ENCODE peak calls at places on chromosomes 4 and X, in seven cellular contexts. One of them, this sample, is unnamed.
A peak's percentile ranks its signal among the peaks of the same experiment; 100 is the strongest.

GRCh38 chr4:87046111-87046510 is 111.3 kb downstream of the AFF1 start:
- DNase-seq in HCT116: no peak
- DNase-seq in HepG2: no peak
- DNase-seq in H1: no peak
- DNase-seq in GM12878: no peak
- DNase-seq in endothelial cell of umbilical vein: peak; percentile 92
- DNase-seq in GM23338: no peak
- DNase-seq in this sample: no peak

GRCh38 chrX:6363193-6363592 is 134.5 kb upstream of the NLGN4X start:
- DNase-seq in H1: no peak
- DNase-seq in GM12878: no peak
- DNase-seq in HCT116: no peak
- DNase-seq in HepG2: no peak
- DNase-seq in GM23338: peak; percentile 16
- DNase-seq in endothelial cell of umbilical vein: no peak
- DNase-seq in this sample: no peak

GRCh38 chr4:4480205-4480604 is 61.6 kb downstream of the STX18 start:
- DNase-seq in HepG2: no peak
- DNase-seq in H1: no peak
- DNase-seq in HCT116: no peak
- DNase-seq in endothelial cell of umbilical vein: no peak
- DNase-seq in GM12878: no peak
- DNase-seq in GM23338: no peak
- DNase-seq in this sample: no peak

GRCh38 chrX:129719931-129720520 is 18.8 kb upstream of the XPNPEP2 start:
- DNase-seq in GM23338: no peak
- DNase-seq in HCT116: no peak
- DNase-seq in endothelial cell of umbilical vein: peak; percentile 54
- DNase-seq in GM12878: no peak
- DNase-seq in HepG2: no peak
- DNase-seq in H1: no peak
- DNase-seq in this sample: no peak

GRCh38 chr4:110197421-110198398 is 705 bp downstream of the ELOVL6 start:
- DNase-seq in H1: peak; percentile 63
- DNase-seq in HCT116: no peak
- DNase-seq in HepG2: no peak
- DNase-seq in GM23338: peak; percentile 56
- DNase-seq in endothelial cell of umbilical vein: peak; percentile 59
- DNase-seq in GM12878: no peak
- DNase-seq in this sample: no peak

GRCh38 chrX:130118396-130118795 is 8.1 kb upstream of the ELF4 start:
- DNase-seq in endothelial cell of umbilical vein: peak; percentile 88
- DNase-seq in HepG2: no peak
- DNase-seq in HCT116: no peak
- DNase-seq in H1: no peak
- DNase-seq in GM23338: no peak
- DNase-seq in GM12878: no peak
- DNase-seq in this sample: no peak

GRCh38 chr4:125520258-125520990 is 205.7 kb downstream of the FAT4 start:
- DNase-seq in HepG2: no peak
- DNase-seq in GM12878: no peak
- DNase-seq in GM23338: no peak
- DNase-seq in endothelial cell of umbilical vein: peak; percentile 91
- DNase-seq in H1: no peak
- DNase-seq in HCT116: no peak
- DNase-seq in this sample: no peak

GRCh38 chrX:97294016-97294415 is 410.3 kb downstream of the RPA4 start:
- DNase-seq in GM23338: no peak
- DNase-seq in GM12878: no peak
- DNase-seq in HepG2: no peak
- DNase-seq in endothelial cell of umbilical vein: no peak
- DNase-seq in H1: no peak
- DNase-seq in HCT116: no peak
- DNase-seq in this sample: no peak

GRCh38 chr4:155962697-155963096 is 9.0 kb upstream of the CTSO start:
- DNase-seq in GM23338: no peak
- DNase-seq in GM12878: no peak
- DNase-seq in HepG2: no peak
- DNase-seq in H1: no peak
- DNase-seq in endothelial cell of umbilical vein: no peak
- DNase-seq in HCT116: no peak
- DNase-seq in this sample: no peak

GRCh38 chr4:36024901-36025610 is 219.3 kb downstream of the ARAP2 start:
- DNase-seq in HepG2: no peak
- DNase-seq in H1: no peak
- DNase-seq in GM23338: no peak
- DNase-seq in GM12878: no peak
- DNase-seq in endothelial cell of umbilical vein: no peak
- DNase-seq in HCT116: peak; percentile 28
- DNase-seq in this sample: no peak

DNA sequence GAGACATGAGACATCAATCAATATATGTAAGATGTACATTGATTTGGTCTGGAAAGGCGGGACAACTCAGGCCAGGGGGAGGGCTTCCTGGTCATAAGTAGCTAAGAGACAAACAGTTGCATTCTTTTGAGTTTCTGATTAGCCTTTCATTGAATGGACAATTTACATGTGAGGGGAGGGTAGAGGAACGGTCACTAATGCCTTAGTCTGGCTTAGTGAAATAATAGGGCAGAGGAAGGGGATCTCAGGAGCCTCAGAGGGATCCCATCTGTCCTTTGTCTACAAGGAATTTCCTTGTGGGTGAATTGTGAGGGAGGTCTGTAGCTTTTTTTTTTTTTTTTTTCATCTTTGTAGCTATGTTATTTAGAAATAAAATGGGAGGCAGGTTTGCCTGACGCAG is 88.3 kb downstream of the GK start:
- DNase-seq in HCT116: no peak
- DNase-seq in endothelial cell of umbilical vein: no peak
- DNase-seq in H1: no peak
- DNase-seq in GM12878: no peak
- DNase-seq in GM23338: peak; percentile 20
- DNase-seq in HepG2: no peak
- DNase-seq in this sample: no peak
- TF ChIP-seq POLR2AphosphoS5 in HCT116: no peak
- TF ChIP-seq POLR2AphosphoS5 in endothelial cell of umbilical vein: no peak
- TF ChIP-seq POLR2AphosphoS5 in H1: no peak
- TF ChIP-seq POLR2AphosphoS5 in GM12878: no peak
- TF ChIP-seq POLR2AphosphoS5 in GM23338: no peak
- TF ChIP-seq POLR2AphosphoS5 in HepG2: no peak
- TF ChIP-seq POLR2AphosphoS5 in this sample: no peak

GRCh38 chr4:142291299-142291698 is 554.8 kb downstream of the INPP4B start:
- DNase-seq in endothelial cell of umbilical vein: no peak
- DNase-seq in H1: no peak
- DNase-seq in HCT116: no peak
- DNase-seq in HepG2: no peak
- DNase-seq in GM23338: no peak
- DNase-seq in GM12878: no peak
- DNase-seq in this sample: no peak
- H3K4me3 ChIP-seq in endothelial cell of umbilical vein: no peak overlapping the region
- H3K4me3 ChIP-seq in H1: no peak overlapping the region
- H3K4me3 ChIP-seq in HCT116: no peak overlapping the region
- H3K4me3 ChIP-seq in HepG2: no peak overlapping the region
- H3K4me3 ChIP-seq in GM23338: no peak overlapping the region
- H3K4me3 ChIP-seq in GM12878: no peak overlapping the region
- H3K4me3 ChIP-seq in this sample: no peak overlapping the region

GRCh38 chr4:108762559-108763225 is at the start of gene ETNPPL:
- DNase-seq in HepG2: peak; percentile 21
- DNase-seq in GM12878: no peak
- DNase-seq in endothelial cell of umbilical vein: peak; percentile 20
- DNase-seq in GM23338: peak; percentile 88
- DNase-seq in HCT116: no peak
- DNase-seq in H1: peak; percentile 85
- DNase-seq in this sample: no peak
- TF ChIP-seq EZH2 in HepG2: no peak
- TF ChIP-seq EZH2 in GM12878: no peak
- TF ChIP-seq EZH2 in endothelial cell of umbilical vein: peak; percentile 26
- TF ChIP-seq EZH2 in GM23338: no peak
- TF ChIP-seq EZH2 in HCT116: no peak
- TF ChIP-seq EZH2 in H1: peak; percentile 47
- TF ChIP-seq EZH2 in this sample: no peak

DNA sequence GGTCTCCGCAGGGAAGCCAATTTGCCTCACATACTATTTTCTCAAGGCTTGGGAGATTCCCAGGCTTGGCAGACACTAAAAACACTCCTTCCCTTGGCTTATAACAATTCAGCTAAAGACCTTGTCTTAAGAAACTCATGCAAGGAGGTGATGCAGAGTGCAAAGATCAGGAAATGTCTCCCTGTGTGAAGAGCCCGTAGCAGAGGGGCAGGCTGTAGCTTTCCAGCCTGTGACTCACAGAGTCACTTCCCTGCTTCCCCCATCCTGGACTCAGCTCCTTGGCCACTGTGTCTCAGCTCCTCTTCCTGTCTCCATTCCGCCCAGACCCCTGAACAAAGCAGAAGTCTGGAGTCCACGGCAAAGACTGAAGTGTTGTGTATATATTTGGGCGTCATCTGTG is 56.1 kb downstream of the KDR start:
- DNase-seq in endothelial cell of umbilical vein: peak; percentile 95
- DNase-seq in HepG2: no peak
- DNase-seq in H1: no peak
- DNase-seq in GM23338: no peak
- DNase-seq in GM12878: no peak
- DNase-seq in HCT116: no peak
- DNase-seq in this sample: no peak
- TF ChIP-seq POLR2AphosphoS5 in endothelial cell of umbilical vein: peak; percentile 90
- TF ChIP-seq POLR2AphosphoS5 in HepG2: no peak
- TF ChIP-seq POLR2AphosphoS5 in H1: no peak
- TF ChIP-seq POLR2AphosphoS5 in GM23338: no peak
- TF ChIP-seq POLR2AphosphoS5 in GM12878: no peak
- TF ChIP-seq POLR2AphosphoS5 in HCT116: no peak
- TF ChIP-seq POLR2AphosphoS5 in this sample: no peak

GRCh38 chrX:23828894-23829293 is 45.9 kb downstream of the SAT1 start:
- DNase-seq in endothelial cell of umbilical vein: no peak
- DNase-seq in H1: no peak
- DNase-seq in HepG2: no peak
- DNase-seq in GM12878: no peak
- DNase-seq in HCT116: no peak
- DNase-seq in GM23338: no peak
- DNase-seq in this sample: no peak
- H3K4me3 ChIP-seq in endothelial cell of umbilical vein: no peak overlapping the region
- H3K4me3 ChIP-seq in H1: no peak overlapping the region
- H3K4me3 ChIP-seq in HepG2: no peak overlapping the region
- H3K4me3 ChIP-seq in GM12878: no peak overlapping the region
- H3K4me3 ChIP-seq in HCT116: no peak overlapping the region
- H3K4me3 ChIP-seq in GM23338: no peak overlapping the region
- H3K4me3 ChIP-seq in this sample: no peak overlapping the region

GRCh38 chr4:92304636-92305035 is 870 bp downstream of the GRID2 start:
- DNase-seq in H1: peak; percentile 62
- DNase-seq in GM12878: no peak
- DNase-seq in HCT116: no peak
- DNase-seq in GM23338: peak; percentile 60
- DNase-seq in endothelial cell of umbilical vein: no peak
- DNase-seq in HepG2: no peak
- DNase-seq in this sample: no peak

GRCh38 chr4:92307156-92307555 is 3.4 kb downstream of the GRID2 start:
- DNase-seq in GM12878: no peak
- DNase-seq in endothelial cell of umbilical vein: no peak
- DNase-seq in HCT116: no peak
- DNase-seq in HepG2: no peak
- DNase-seq in GM23338: no peak
- DNase-seq in H1: no peak
- DNase-seq in this sample: no peak

GRCh38 chr4:92305148-92305877 is 1.5 kb downstream of the GRID2 start:
- DNase-seq in GM12878: no peak
- DNase-seq in HepG2: no peak
- DNase-seq in GM23338: peak; percentile 95
- DNase-seq in endothelial cell of umbilical vein: peak; percentile 67
- DNase-seq in H1: peak; percentile 93
- DNase-seq in HCT116: peak; percentile 22
- DNase-seq in this sample: no peak

GRCh38 chr4:92307886-92308285 is 4.1 kb downstream of the GRID2 start:
- DNase-seq in HCT116: no peak
- DNase-seq in H1: no peak
- DNase-seq in endothelial cell of umbilical vein: no peak
- DNase-seq in GM23338: no peak
- DNase-seq in HepG2: no peak
- DNase-seq in GM12878: no peak
- DNase-seq in this sample: no peak

GRCh38 chr4:92305878-92306520 is 2.2 kb downstream of the GRID2 start:
- DNase-seq in GM23338: peak; percentile 51
- DNase-seq in GM12878: no peak
- DNase-seq in HepG2: no peak
- DNase-seq in HCT116: no peak
- DNase-seq in endothelial cell of umbilical vein: no peak
- DNase-seq in H1: peak; percentile 63
- DNase-seq in this sample: no peak
- TF ChIP-seq EZH2 in GM23338: no peak
- TF ChIP-seq EZH2 in GM12878: no peak
- TF ChIP-seq EZH2 in HepG2: no peak
- TF ChIP-seq EZH2 in HCT116: no peak
- TF ChIP-seq EZH2 in endothelial cell of umbilical vein: no peak
- TF ChIP-seq EZH2 in H1: no peak
- TF ChIP-seq EZH2 in this sample: no peak

DNA sequence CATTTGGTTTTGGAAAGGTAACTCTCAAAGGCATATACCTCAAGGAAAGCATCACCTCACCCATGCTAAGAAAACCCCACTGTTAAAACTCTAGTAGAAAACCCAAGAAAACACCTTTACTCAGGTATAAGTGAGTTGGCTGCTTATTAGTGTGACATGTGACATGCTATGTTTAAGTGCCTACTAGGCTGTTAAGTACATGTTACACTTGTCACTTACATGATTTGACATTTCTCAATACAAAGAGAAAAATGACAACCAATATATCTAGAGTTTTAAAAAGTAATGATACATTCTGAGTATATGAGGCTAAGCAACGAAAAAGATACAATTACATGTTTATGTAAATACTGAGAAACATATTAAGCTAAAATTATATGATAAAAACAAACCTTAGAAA is 1548.3 kb upstream of the TENM3 start:
- DNase-seq in GM23338: no peak
- DNase-seq in H1: no peak
- DNase-seq in endothelial cell of umbilical vein: no peak
- DNase-seq in HepG2: no peak
- DNase-seq in GM12878: no peak
- DNase-seq in HCT116: no peak
- DNase-seq in this sample: no peak
- TF ChIP-seq POLR2AphosphoS5 in GM23338: no peak
- TF ChIP-seq POLR2AphosphoS5 in H1: no peak
- TF ChIP-seq POLR2AphosphoS5 in endothelial cell of umbilical vein: no peak
- TF ChIP-seq POLR2AphosphoS5 in HepG2: no peak
- TF ChIP-seq POLR2AphosphoS5 in GM12878: no peak
- TF ChIP-seq POLR2AphosphoS5 in HCT116: no peak
- TF ChIP-seq POLR2AphosphoS5 in this sample: no peak

GRCh38 chr4:90357117-90357710 is 230.0 kb downstream of the CCSER1 start:
- DNase-seq in HCT116: peak; percentile 74
- DNase-seq in GM12878: no peak
- DNase-seq in H1: no peak
- DNase-seq in HepG2: peak; percentile 45
- DNase-seq in endothelial cell of umbilical vein: peak; percentile 71
- DNase-seq in GM23338: peak; percentile 74
- DNase-seq in this sample: peak; percentile 65
- H3K4me3 ChIP-seq in HCT116: no peak overlapping the region
- H3K4me3 ChIP-seq in GM12878: no peak overlapping the region
- H3K4me3 ChIP-seq in H1: no peak overlapping the region
- H3K4me3 ChIP-seq in HepG2: no peak overlapping the region
- H3K4me3 ChIP-seq in endothelial cell of umbilical vein: no peak overlapping the region
- H3K4me3 ChIP-seq in GM23338: no peak overlapping the region
- H3K4me3 ChIP-seq in this sample: peak overlapping the region; percentile 36